ENCODE peak calls at places on chromosome 1, in five cellular contexts. U is stomach, Z is H54, N is body of pancreas, R is IMR-90. L is an unnamed sample.

GRCh38 chr1:210800756-210801155 is 333.2 kb downstream of the KCNH1 start:
- DNase-seq in U (no peak), Z (no peak), N (no peak), R (peak), L (no peak)

GRCh38 chr1:188895611-188896010 is 1582.1 kb downstream of the BRINP3 start:
- DNase-seq in U (no peak), Z (no peak), N (no peak), R (no peak), L (no peak)

GRCh38 chr1:57208903-57209302 is 215.0 kb downstream of the DAB1 start:
- DNase-seq in U (no peak), Z (no peak), N (no peak), R (no peak), L (no peak)

GRCh38 chr1:96487404-96487803 is 234.2 kb upstream of the PTBP2 start:
- DNase-seq in U (no peak), Z (peak), N (no peak), R (peak), L (peak)

GRCh38 chr1:74799119-74799518 is 66.2 kb downstream of the TYW3 start:
- DNase-seq in U (no peak), Z (no peak), N (no peak), R (no peak), L (no peak)

GRCh38 chr1:81801834-81802531 is 1.2 kb downstream of the ADGRL2 start:
- DNase-seq in U (peak), Z (no peak), N (peak), R (peak), L (no peak)

GRCh38 chr1:41241748-41242644 is at the start of gene SCMH1:
- DNase-seq in U (peak), Z (peak), N (peak), R (peak), L (peak)

GRCh38 chr1:83596331-83596730 is 402.6 kb downstream of the TTLL7 start:
- DNase-seq in U (no peak), Z (no peak), N (no peak), R (no peak), L (no peak)

GRCh38 chr1:3918966-3919611 is 19.0 kb upstream of the C1orf174 start:
- DNase-seq in U (no peak), Z (no peak), N (no peak), R (no peak), L (no peak)

GRCh38 chr1:82978461-82979324 is 1020.2 kb downstream of the TTLL7 start:
- DNase-seq in U (no peak), Z (no peak), N (no peak), R (no peak), L (no peak)

DNA sequence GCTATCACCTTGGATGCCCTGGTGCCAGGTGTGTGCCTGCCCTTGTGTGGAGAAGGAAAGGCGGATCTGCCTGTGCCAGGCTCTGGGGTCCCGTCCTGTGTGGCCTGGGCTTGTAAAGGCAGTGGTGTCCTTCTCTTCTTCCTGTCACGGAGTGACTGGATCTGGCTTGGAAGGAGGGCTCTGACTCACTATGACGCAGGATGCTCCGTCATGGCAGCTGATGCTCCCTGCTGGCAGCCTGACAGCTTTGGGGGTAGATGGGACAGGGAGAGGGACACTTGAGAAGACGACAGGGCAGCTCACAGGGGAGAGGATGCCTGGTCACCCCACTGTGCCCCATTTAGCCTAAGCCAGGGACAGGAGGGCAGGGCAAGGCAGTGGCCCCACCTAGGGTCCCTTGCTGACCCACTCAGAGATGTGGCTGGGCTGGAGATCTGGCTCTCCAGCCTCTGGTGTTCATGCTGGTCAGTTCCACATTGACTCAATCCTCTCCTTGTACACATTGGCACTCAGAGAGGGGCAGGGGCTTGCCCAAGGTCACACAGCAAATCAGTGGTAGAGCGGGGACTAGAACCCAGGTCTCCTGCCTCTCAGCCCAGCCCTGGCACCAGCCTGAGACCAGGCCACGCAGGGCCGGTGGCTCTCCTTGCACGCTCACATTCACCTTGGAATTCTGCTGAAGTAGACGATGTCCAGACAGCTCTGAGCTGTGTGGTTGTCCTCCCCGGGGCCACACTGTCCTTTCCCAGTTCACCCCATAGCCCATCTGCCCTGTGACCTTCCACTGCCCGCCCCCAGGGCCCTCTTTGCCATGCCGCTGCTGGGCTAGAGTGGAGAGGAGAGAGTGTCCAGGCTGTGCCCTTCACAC is 2.8 kb upstream of the FAM131C start:
- DNase-seq in U (no peak), Z (peak), N (no peak), R (peak), L (peak)
- TF ChIP-seq POLR2A in U (no peak), Z (peak), N (no peak), R (peak), L (no peak)

GRCh38 chr1:26913754-26914619 is at the start of gene NR0B2:
- DNase-seq in U (peak), Z (no peak), N (peak), R (no peak), L (no peak)
- TF ChIP-seq POLR2A in U (peak), Z (no peak), N (peak), R (no peak), L (no peak)

GRCh38 chr1:234568345-234568744 is 41.6 kb downstream of the IRF2BP2 start:
- DNase-seq in U (no peak), Z (no peak), N (no peak), R (no peak), L (no peak)
- TF ChIP-seq POLR2A in U (no peak), Z (no peak), N (no peak), R (no peak), L (no peak)

DNA sequence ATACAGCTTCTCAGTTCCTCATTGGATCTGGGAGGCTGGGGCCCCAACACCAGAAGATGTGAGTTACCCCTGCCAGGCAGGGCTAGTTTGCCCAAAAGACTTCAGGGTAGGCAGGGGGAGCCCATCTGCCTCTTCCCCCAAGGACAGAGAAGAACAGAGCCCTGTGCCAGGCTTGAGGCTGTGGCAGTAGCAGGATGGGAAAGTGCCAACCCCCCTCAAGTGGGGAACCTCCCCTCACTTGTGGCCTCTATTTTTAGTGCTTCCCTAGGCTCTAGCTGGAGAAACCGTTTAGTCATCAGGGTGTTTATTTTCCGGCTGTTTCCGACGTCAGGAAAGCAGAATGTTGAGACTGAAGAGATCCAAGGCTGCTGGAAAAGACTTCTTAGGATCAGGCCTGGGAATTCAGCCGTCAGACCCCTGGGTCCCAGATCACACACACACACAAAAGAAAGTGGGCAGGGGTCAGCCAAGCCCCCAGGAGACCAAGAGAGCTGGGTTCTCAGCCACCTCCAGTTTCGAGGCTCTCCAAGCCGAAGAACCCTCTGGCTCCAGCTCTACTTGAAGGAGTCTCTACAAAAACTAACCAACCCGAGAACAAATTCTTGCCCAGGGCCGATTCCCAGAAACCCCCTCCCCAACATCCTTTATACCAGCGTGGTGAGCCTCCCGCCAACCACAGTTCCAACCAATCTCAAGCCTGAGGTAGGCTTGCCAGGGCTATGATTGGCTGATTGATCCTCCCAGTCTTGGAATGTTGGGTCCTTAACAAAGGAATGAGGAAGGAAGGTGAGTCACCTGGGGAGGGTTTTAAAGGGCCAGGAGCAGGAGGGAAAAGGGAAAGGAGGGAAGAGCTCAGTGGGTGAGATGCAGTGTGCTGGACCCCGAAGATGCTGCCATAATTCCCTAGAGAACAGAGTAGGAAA is 2.4 kb upstream of the MEF2D start:
- DNase-seq in U (peak), Z (peak), N (peak), R (peak), L (peak)
- TF ChIP-seq POLR2A in U (no peak), Z (peak), N (peak), R (peak), L (no peak)

GRCh38 chr1:53190210-53190611 is 6.4 kb upstream of the CPT2 start:
- DNase-seq in U (no peak), Z (no peak), N (peak), R (no peak), L (no peak)
- TF ChIP-seq POLR2A in U (no peak), Z (no peak), N (no peak), R (no peak), L (no peak)

L was measured in NB4.